ENCODE peak calls at places on chromosomes 16 and 17, in ten cellular contexts. S is tibial nerve, I is right lobe of liver, O is sigmoid colon, B is transverse colon, W is upper lobe of left lung, P is stomach, X is ovary, C is prostate gland, Y is uterus. H is an unnamed sample.

GRCh38 chr16:15682105-15682570 is 32.1 kb downstream of the NDE1 start:
- DNase-seq in S (no peak), I (no peak), O (no peak), B (peak; percentile 21), W (no peak), P (peak; percentile 29), X (no peak), C (no peak), Y (no peak), H (no peak)

GRCh38 chr17:45052052-45052772 is 780 bp upstream of the DCAKD start:
- DNase-seq in S (no peak), I (peak; percentile 55), O (peak; percentile 80), B (peak; percentile 68), W (peak; percentile 87), P (peak; percentile 53), X (peak; percentile 65), C (peak; percentile 19), Y (peak; percentile 62), H (no peak)

GRCh38 chr16:8665529-8665928 is 8.9 kb upstream of the ABAT start:
- DNase-seq in S (no peak), I (no peak), O (no peak), B (no peak), W (no peak), P (no peak), X (no peak), C (no peak), Y (no peak), H (no peak)

GRCh38 chr16:75695708-75696107 is 5.6 kb downstream of the DUXB start:
- DNase-seq in S (no peak), I (no peak), O (no peak), B (no peak), W (no peak), P (no peak), X (no peak), C (no peak), Y (no peak), H (no peak)

GRCh38 chr16:1414532-1415265 is at the start of gene UNKL:
- DNase-seq in S (peak; percentile 47), I (peak; percentile 84), O (peak; percentile 89), B (peak; percentile 85), W (peak; percentile 98), P (peak; percentile 84), X (peak; percentile 81), C (peak; percentile 64), Y (peak; percentile 83), H (no peak)

GRCh38 chr17:80212109-80212508 is 8.0 kb downstream of the SGSH start:
- DNase-seq in S (no peak), I (no peak), O (no peak), B (no peak), W (peak; percentile 71), P (no peak), X (no peak), C (no peak), Y (no peak), H (no peak)

GRCh38 chr17:4520881-4521600 is 22.4 kb downstream of the SPNS2 start:
- DNase-seq in S (no peak), I (no peak), O (no peak), B (peak; percentile 36), W (no peak), P (peak; percentile 86), X (no peak), C (peak; percentile 33), Y (no peak), H (no peak)

GRCh38 chr16:2333772-2334379 is 6.7 kb downstream of the ABCA3 start:
- DNase-seq in S (no peak), I (no peak), O (no peak), B (no peak), W (no peak), P (no peak), X (no peak), C (no peak), Y (no peak), H (peak; percentile 72)

GRCh38 chr17:11950771-11951519 is 46.3 kb downstream of the ZNF18 start:
- DNase-seq in S (no peak), I (no peak), O (no peak), B (no peak), W (no peak), P (no peak), X (no peak), C (no peak), Y (no peak), H (no peak)

GRCh38 chr16:85809645-85810044 is 10.2 kb downstream of the COX4I1 start:
- DNase-seq in S (no peak), I (no peak), O (no peak), B (no peak), W (no peak), P (no peak), X (no peak), C (no peak), Y (no peak), H (no peak)
- TF ChIP-seq POLR2A in S (no peak), I (no peak), O (no peak), B (no peak), W (no peak), P (no peak), X (no peak), C (no peak), Y (no peak), H (no peak)

GRCh38 chr17:50347894-50348291 is 2.0 kb downstream of the XYLT2 start:
- DNase-seq in S (no peak), I (no peak), O (no peak), B (no peak), W (no peak), P (no peak), X (no peak), C (no peak), Y (no peak), H (no peak)

GRCh38 chr17:50344712-50345380 is 1.1 kb upstream of the XYLT2 start:
- DNase-seq in S (no peak), I (no peak), O (peak; percentile 66), B (no peak), W (no peak), P (peak; percentile 69), X (no peak), C (no peak), Y (no peak), H (no peak)

GRCh38 chr17:50347087-50347893 is 1.4 kb downstream of the XYLT2 start:
- DNase-seq in S (no peak), I (no peak), O (peak; percentile 62), B (no peak), W (peak; percentile 44), P (no peak), X (no peak), C (no peak), Y (no peak), H (no peak)

GRCh38 chr17:50346313-50347086 is 574 bp downstream of the XYLT2 start:
- DNase-seq in S (no peak), I (peak; percentile 60), O (peak; percentile 76), B (peak; percentile 59), W (peak; percentile 90), P (peak; percentile 63), X (peak; percentile 51), C (peak; percentile 38), Y (peak; percentile 46), H (no peak)

GRCh38 chr17:50345443-50346312 is at the start of gene XYLT2:
- DNase-seq in S (peak; percentile 76), I (peak; percentile 92), O (peak; percentile 91), B (peak; percentile 92), W (peak; percentile 99), P (peak; percentile 95), X (peak; percentile 81), C (peak; percentile 86), Y (peak; percentile 81), H (no peak)
- TF ChIP-seq POLR2A in S (peak; percentile 65), I (peak; percentile 46), O (peak; percentile 44), B (peak; percentile 43), W (peak; percentile 59), P (no peak), X (peak; percentile 10), C (peak; percentile 49), Y (peak; percentile 43), H (no peak)

GRCh38 chr17:28745052-28745776 is 1.4 kb downstream of the TRAF4 start:
- DNase-seq in S (peak; percentile 30), I (peak; percentile 54), O (peak; percentile 83), B (peak; percentile 67), W (peak; percentile 84), P (peak; percentile 75), X (peak; percentile 55), C (peak; percentile 78), Y (peak; percentile 46), H (no peak)

GRCh38 chr17:28741358-28742349 is 2.2 kb upstream of the TRAF4 start:
- DNase-seq in S (no peak), I (no peak), O (no peak), B (peak; percentile 42), W (no peak), P (no peak), X (no peak), C (no peak), Y (no peak), H (no peak)

GRCh38 chr17:28744802-28745051 is 916 bp downstream of the TRAF4 start:
- DNase-seq in S (no peak), I (no peak), O (no peak), B (no peak), W (no peak), P (no peak), X (no peak), C (no peak), Y (no peak), H (no peak)

GRCh38 chr17:28744104-28744801 is 442 bp downstream of the TRAF4 start:
- DNase-seq in S (no peak), I (peak; percentile 68), O (peak; percentile 74), B (peak; percentile 70), W (peak; percentile 94), P (peak; percentile 61), X (peak; percentile 54), C (no peak), Y (peak; percentile 40), H (no peak)

GRCh38 chr17:28743243-28744103 is at the start of gene TRAF4:
- DNase-seq in S (peak; percentile 73), I (peak; percentile 87), O (peak; percentile 86), B (peak; percentile 89), W (peak; percentile 97), P (peak; percentile 89), X (peak; percentile 73), C (peak; percentile 73), Y (peak; percentile 67), H (no peak)
- TF ChIP-seq POLR2A in S (peak; percentile 100), I (peak; percentile 99), O (peak; percentile 20), B (peak; percentile 75), W (peak; percentile 94), P (no peak), X (peak; percentile 96), C (peak; percentile 83), Y (peak; percentile 98), H (no peak)

GRCh38 chr16:89645122-89645521 is 12.4 kb downstream of the CHMP1A start:
- DNase-seq in S (no peak), I (no peak), O (no peak), B (no peak), W (no peak), P (no peak), X (no peak), C (no peak), Y (no peak), H (no peak)

GRCh38 chr16:89642574-89642973 is 14.9 kb downstream of the CHMP1A start:
- DNase-seq in S (no peak), I (no peak), O (no peak), B (no peak), W (no peak), P (no peak), X (no peak), C (no peak), Y (no peak), H (no peak)

GRCh38 chr16:89641719-89642187 is 15.8 kb downstream of the CHMP1A start:
- DNase-seq in S (no peak), I (no peak), O (no peak), B (no peak), W (no peak), P (no peak), X (no peak), C (no peak), Y (no peak), H (no peak)

GRCh38 chr16:89646270-89646669 is 11.2 kb downstream of the CHMP1A start:
- DNase-seq in S (no peak), I (no peak), O (no peak), B (no peak), W (no peak), P (no peak), X (no peak), C (no peak), Y (no peak), H (no peak)

GRCh38 chr16:89643769-89644300 is 13.7 kb downstream of the CHMP1A start:
- DNase-seq in S (no peak), I (no peak), O (no peak), B (no peak), W (no peak), P (no peak), X (no peak), C (no peak), Y (no peak), H (no peak)
- TF ChIP-seq POLR2A in S (no peak), I (no peak), O (no peak), B (no peak), W (no peak), P (no peak), X (no peak), C (no peak), Y (no peak), H (no peak)

H was measured in vagina.